ENCODE peak calls at places on chromosomes 16 and 17, in five cellular contexts. N is astrocyte of the spinal cord, A is adrenal gland, V is uterus, J is heart left ventricle. P is an unnamed sample.

GRCh38 chr16:20851601-20852000 is 45.3 kb downstream of the REXO5 start:
- DNase-seq in N (peak), A (peak), V (peak), J (peak), P (peak)

GRCh38 chr17:9913476-9913875 is 8.4 kb upstream of the RCVRN start:
- DNase-seq in N (no peak), A (no peak), V (no peak), J (no peak), P (no peak)

GRCh38 chr16:82138478-82139285 is 31.3 kb downstream of the MPHOSPH6 start:
- DNase-seq in N (no peak), A (no peak), V (no peak), J (no peak), P (no peak)

GRCh38 chr17:50272246-50272645 is 2.0 kb upstream of the TMEM92 start:
- DNase-seq in N (no peak), A (no peak), V (peak), J (no peak), P (no peak)

GRCh38 chr17:74427048-74427762 is 4.7 kb upstream of the GPRC5C start:
- DNase-seq in N (no peak), A (no peak), V (no peak), J (no peak), P (no peak)

GRCh38 chr16:22006636-22007035 is 1.3 kb upstream of the MOSMO start:
- DNase-seq in N (no peak), A (no peak), V (no peak), J (no peak), P (no peak)

GRCh38 chr17:78346605-78347250 is 13.1 kb downstream of the SOCS3 start:
- DNase-seq in N (no peak), A (no peak), V (no peak), J (peak), P (no peak)

GRCh38 chr17:32998893-32999240 is 7.2 kb downstream of the SPACA3 start:
- DNase-seq in N (no peak), A (no peak), V (no peak), J (no peak), P (peak)

GRCh38 chr16:75065149-75065807 is 51.3 kb downstream of the LDHD start:
- DNase-seq in N (no peak), A (no peak), V (no peak), J (no peak), P (no peak)

GRCh38 chr16:3739636-3740035 is 22.3 kb upstream of the TRAP1 start:
- DNase-seq in N (no peak), A (no peak), V (no peak), J (no peak), P (no peak)

GRCh38 chr17:66304304-66305174 is 2.1 kb downstream of the PRKCA start:
- DNase-seq in N (peak), A (no peak), V (no peak), J (no peak), P (peak)

GRCh38 chr16:86455116-86455515 is 55.2 kb upstream of the FOXF1 start:
- DNase-seq in N (peak), A (no peak), V (no peak), J (no peak), P (peak)

GRCh38 chr17:76826290-76827138 is 41.7 kb upstream of the MGAT5B start:
- DNase-seq in N (no peak), A (no peak), V (no peak), J (no peak), P (peak)

GRCh38 chr17:37844158-37844976 is 79.8 kb upstream of the TBC1D3K start:
- DNase-seq in N (peak), A (peak), V (peak), J (peak), P (peak)

GRCh38 chr16:66382171-66382965 is 15.9 kb downstream of the CDH5 start:
- DNase-seq in N (peak), A (no peak), V (no peak), J (no peak), P (peak)

GRCh38 chr16:1137604-1138003 is 15.3 kb upstream of the CACNA1H start:
- DNase-seq in N (no peak), A (peak), V (no peak), J (no peak), P (peak)

GRCh38 chr17:19347323-19348080 is 15.0 kb downstream of the B9D1 start:
- DNase-seq in N (no peak), A (peak), V (peak), J (no peak), P (no peak)

GRCh38 chr16:85656351-85657266 is 32.1 kb downstream of the GINS2 start:
- DNase-seq in N (no peak), A (peak), V (no peak), J (peak), P (no peak)

GRCh38 chr16:54326266-54326662 is 39.7 kb upstream of the IRX3 start:
- DNase-seq in N (peak), A (no peak), V (no peak), J (no peak), P (peak)

GRCh38 chr17:9185142-9185541 is 163.8 kb downstream of the NTN1 start:
- DNase-seq in N (no peak), A (no peak), V (no peak), J (no peak), P (no peak)

GRCh38 chr16:56513972-56514371 is 5.9 kb downstream of the BBS2 start:
- DNase-seq in N (peak), A (peak), V (peak), J (no peak), P (peak)

GRCh38 chr16:10566613-10567012 is 13.8 kb downstream of the EMP2 start:
- DNase-seq in N (no peak), A (no peak), V (no peak), J (no peak), P (no peak)

GRCh38 chr16:10562361-10562899 is 18.0 kb downstream of the EMP2 start:
- DNase-seq in N (no peak), A (no peak), V (no peak), J (no peak), P (no peak)

GRCh38 chr16:10565167-10565566 is 15.2 kb downstream of the EMP2 start:
- DNase-seq in N (no peak), A (peak), V (no peak), J (no peak), P (no peak)

GRCh38 chr16:10561425-10561824 is 19.0 kb downstream of the EMP2 start:
- DNase-seq in N (no peak), A (no peak), V (no peak), J (no peak), P (no peak)

DNA sequence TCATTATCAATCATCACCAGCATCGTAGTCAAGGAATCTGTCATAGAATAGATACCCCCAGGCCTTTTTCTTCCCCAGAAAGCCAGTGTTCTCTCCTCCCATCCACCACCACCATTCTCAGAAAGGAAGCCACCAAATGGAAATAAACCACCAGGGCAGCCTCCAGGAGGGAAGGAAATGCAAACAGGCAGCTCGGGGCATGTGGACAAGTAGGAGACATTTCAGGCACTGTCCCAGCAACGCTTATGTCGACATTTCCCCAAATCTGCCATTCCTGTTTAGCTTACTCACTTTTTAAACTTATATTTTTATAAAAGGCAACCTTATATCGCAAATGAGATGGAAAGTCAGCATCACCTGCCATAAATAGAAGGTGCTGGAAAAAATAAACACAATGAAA is 15.8 kb downstream of the EMP2 start:
- DNase-seq in N (no peak), A (no peak), V (no peak), J (no peak), P (no peak)
- H3K4me3 ChIP-seq in N (no peak), A (no peak), V (no peak), J (no peak), P (no peak)

DNA sequence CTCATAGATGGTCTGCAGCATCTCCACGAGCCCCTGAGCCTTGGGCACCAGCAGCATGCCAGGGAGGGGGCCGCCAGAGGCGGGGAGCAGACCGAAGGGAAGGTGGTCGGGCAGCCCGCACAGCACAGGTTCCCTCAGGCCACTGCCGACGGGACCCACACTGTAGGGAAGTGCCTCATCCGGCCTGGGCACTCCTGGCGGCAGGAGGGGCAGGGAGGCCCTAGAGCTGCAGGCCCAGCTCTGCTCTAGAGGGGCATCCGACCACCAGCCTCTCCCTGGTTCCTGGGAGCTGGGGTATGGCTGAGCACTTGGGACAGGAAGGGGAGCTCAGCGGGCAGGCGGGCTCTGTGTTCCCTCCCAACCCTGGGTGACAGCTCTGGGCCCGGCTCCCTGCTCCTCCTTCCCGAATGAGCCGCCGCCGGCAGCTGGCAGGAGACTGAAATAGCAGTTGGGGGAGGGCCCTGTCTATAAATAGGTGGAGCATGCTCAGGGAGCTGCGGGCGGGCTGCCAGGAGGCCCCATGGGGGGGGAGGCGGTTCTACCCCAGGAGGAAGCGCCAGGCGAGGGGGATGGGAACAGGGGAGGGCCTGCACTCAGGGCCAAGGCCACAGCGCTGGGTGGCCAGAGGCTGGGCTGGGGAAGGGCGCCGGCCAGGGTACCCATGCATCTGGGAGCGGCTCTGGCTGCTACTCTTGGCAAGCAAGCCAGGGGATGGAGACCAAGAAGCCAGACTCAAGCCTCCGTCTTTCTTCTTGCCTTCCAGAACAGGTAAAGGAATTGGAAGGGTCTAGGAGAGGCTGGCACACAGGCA is 12.4 kb downstream of the HDAC5 start:
- DNase-seq in N (peak), A (peak), V (peak), J (peak), P (peak)
- TF ChIP-seq CTCF in N (no peak), A (no peak), V (peak), J (no peak), P (peak)

DNA sequence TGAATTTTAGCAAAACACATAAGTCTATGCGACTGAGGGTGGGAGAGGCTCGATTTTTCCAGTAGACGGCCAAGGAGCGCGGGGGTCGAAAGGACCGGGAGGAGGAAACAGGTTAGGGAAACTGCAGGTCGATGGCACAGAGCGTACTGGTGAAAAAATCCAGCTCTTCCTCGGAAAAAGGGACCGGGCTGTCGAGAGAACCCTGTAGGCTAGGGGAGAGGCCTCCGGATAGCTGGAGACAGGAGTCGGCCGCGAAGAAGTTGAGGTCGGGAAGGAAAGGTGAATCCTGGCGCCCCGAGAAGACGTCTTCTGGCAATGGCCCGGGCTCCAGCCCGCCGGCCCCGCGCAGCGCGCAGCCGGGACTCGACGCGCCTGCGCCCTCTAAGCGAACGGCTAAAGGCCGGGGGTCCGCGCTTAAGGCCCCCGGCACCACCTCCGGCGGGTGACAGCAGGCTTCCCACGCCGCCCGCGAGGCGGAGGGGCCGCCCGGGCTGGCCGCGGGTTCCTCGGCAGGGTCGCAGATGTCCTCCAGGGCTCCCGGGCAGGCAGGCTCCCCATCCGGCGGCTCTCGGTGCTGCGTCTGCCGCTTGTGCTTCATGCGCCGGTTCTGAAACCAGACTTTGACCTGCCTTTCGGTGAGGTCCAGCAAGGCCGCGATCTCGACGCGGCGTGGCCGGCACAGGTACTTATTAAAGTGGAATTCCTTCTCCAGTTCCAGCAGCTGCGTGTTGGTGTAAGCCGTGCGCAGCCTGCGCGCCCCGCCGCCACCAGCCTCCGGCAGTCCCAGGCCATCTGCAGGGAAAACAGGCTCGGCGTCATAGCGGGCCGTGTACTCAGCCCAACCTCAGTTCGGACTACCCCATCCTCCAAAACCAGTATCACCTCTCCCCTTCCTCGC is 1.7 kb downstream of the HOXB2 start:
- DNase-seq in N (peak), A (peak), V (no peak), J (peak), P (peak)
- H3K4me3 ChIP-seq in N (peak), A (no peak), V (peak), J (peak), P (peak)

DNA sequence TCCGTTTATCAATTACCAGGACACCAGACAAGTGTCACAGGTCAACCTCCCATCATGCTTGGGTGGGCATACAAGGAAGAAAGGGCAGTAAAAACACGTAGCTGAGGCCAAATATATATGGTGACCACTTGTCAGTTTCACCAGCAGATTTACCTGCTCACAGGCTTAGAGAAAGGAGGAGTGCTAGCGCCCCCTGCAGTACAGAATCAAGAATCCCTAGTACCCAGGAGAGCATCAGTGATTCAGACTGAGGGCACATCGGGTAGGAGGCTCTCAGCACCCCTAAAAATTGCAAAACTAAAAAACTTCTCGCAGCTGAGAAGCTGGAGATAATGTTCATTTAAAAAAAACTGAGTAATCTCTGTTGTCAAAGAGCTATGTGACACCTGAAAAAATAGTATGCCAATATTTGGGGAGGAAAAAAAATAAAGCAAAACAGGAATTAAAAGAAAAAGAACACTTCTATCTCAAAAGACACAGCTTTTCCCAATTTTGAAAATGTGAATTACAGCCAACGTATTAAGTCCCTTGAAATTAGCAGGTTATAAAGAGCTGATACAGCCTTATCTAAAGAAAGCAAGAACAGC is 21.2 kb upstream of the MON1B start:
- DNase-seq in N (peak), A (no peak), V (no peak), J (no peak), P (peak)
- TF ChIP-seq CTCF in N (peak), A (peak), V (no peak), J (peak), P (peak)

DNA sequence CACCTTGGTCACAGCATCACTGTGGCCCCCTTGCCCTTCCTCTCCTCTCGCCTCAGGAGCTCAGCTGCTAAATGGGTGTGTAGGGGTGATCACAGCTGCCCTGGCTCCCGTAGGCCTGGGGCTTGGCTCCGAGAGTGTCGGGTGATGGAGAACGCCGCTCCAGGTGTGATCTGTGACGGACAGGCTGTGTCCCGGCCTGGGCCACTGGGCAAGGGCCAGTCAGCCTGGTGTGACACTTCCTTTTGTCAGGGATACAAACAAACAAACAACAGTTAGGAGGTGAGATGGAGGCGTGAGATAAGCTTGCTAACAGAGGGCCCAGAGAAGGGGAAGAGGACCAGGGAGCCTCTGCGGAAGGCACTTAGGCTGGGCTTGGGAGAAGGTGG is 2.0 kb downstream of the ADGRG1 start:
- DNase-seq in N (no peak), A (no peak), V (no peak), J (no peak), P (no peak)
- H3K4me3 ChIP-seq in N (no peak), A (no peak), V (peak), J (peak), P (no peak)

DNA sequence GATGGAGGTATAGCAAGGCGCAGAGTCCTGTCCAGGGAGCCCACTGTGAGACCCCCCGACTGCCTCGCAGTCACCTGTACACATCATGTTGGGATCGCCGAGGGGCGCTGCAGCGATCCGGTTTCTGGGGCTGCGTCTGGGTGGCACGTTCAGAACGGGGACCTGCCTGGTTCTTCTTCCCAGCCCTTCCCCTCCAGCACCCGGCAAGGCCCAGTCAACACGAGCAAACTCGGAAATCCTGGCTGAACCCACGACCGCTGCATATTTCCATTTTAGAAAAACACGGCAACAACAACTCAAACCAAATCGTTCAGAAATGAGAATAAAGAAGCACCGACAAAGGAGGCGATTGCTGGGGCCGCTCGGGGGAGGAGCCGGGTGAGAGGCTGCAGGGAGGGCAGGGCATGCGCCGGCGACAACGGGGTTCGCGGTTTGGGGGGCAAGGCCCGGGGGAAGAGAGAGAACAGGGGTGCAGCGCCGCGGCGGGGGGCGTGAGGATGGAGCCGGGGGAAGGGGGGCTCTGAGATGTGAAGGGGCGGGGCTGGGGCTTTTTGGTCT is 597 bp downstream of the HSDL1 start:
- DNase-seq in N (no peak), A (peak), V (peak), J (peak), P (peak)
- TF ChIP-seq CTCF in N (no peak), A (no peak), V (no peak), J (no peak), P (peak)

GRCh38 chr17:58487589-58488427 is at the start of gene HSF5:
- DNase-seq in N (peak), A (no peak), V (no peak), J (peak), P (peak)
- H3K4me3 ChIP-seq in N (no peak), A (no peak), V (no peak), J (no peak), P (peak)

GRCh38 chr17:5703736-5704135 is 119.4 kb upstream of the NLRP1 start:
- DNase-seq in N (no peak), A (no peak), V (no peak), J (no peak), P (no peak)

GRCh38 chr17:5707482-5707881 is 123.2 kb upstream of the NLRP1 start:
- DNase-seq in N (no peak), A (no peak), V (no peak), J (no peak), P (no peak)

GRCh38 chr17:5705876-5706420 is 121.6 kb upstream of the NLRP1 start:
- DNase-seq in N (no peak), A (no peak), V (no peak), J (no peak), P (no peak)

GRCh38 chr17:5706835-5707234 is 122.5 kb upstream of the NLRP1 start:
- DNase-seq in N (peak), A (peak), V (no peak), J (no peak), P (peak)

GRCh38 chr17:5705081-5705875 is 121.0 kb upstream of the NLRP1 start:
- DNase-seq in N (no peak), A (no peak), V (no peak), J (no peak), P (peak)
- TF ChIP-seq CTCF in N (peak), A (no peak), V (no peak), J (no peak), P (peak)

P was measured in choroid plexus epithelial cell.